ENCODE peak calls at places on chromosomes 2 and 18, in nine cellular contexts. I is neural crest cell; B is HFFc6; X is A549; Q is foreskin fibroblast; Z is CD4-positive, alpha-beta T cell; O is esophagus muscularis mucosa; P is OCI-LY7; A is GM06990. F is an unnamed sample.

GRCh38 chr2:38076710-38077430 is 919 bp upstream of the CYP1B1 start:
- DNase-seq in I (peak; percentile 46), B (peak; percentile 56), X (peak; percentile 78), Q (peak; percentile 83), Z (no peak), O (no peak), P (no peak), A (peak; percentile 85), F (peak; percentile 87)

GRCh38 chr2:214742119-214742518 is 67.4 kb downstream of the BARD1 start:
- DNase-seq in I (no peak), B (no peak), X (no peak), Q (no peak), Z (no peak), O (no peak), P (no peak), A (no peak), F (no peak)

GRCh38 chr18:44552706-44553105 is 128.0 kb upstream of the SETBP1 start:
- DNase-seq in I (no peak), B (no peak), X (no peak), Q (no peak), Z (no peak), O (no peak), P (no peak), A (no peak), F (no peak)

GRCh38 chr18:56139792-56140254 is 498.6 kb downstream of the TXNL1 start:
- DNase-seq in I (no peak), B (peak; percentile 91), X (no peak), Q (peak; percentile 39), Z (no peak), O (no peak), P (no peak), A (no peak), F (no peak)

GRCh38 chr2:84901593-84902120 is 3.8 kb upstream of the TMSB10 start:
- DNase-seq in I (no peak), B (peak; percentile 94), X (no peak), Q (peak; percentile 96), Z (no peak), O (no peak), P (no peak), A (no peak), F (no peak)

GRCh38 chr18:44654555-44654954 is 26.1 kb upstream of the SETBP1 start:
- DNase-seq in I (no peak), B (peak; percentile 70), X (no peak), Q (peak; percentile 82), Z (no peak), O (no peak), P (no peak), A (no peak), F (no peak)

GRCh38 chr2:10266133-10266620 is 36.5 kb upstream of the HPCAL1 start:
- DNase-seq in I (no peak), B (peak; percentile 25), X (no peak), Q (peak; percentile 34), Z (no peak), O (no peak), P (no peak), A (no peak), F (no peak)

GRCh38 chr2:164388511-164388910 is 232.8 kb downstream of the GRB14 start:
- DNase-seq in I (no peak), B (peak; percentile 62), X (peak; percentile 3), Q (no peak), Z (no peak), O (no peak), P (no peak), A (no peak), F (no peak)

GRCh38 chr2:186984966-186985365 is 136.0 kb upstream of the ZSWIM2 start:
- DNase-seq in I (no peak), B (no peak), X (no peak), Q (no peak), Z (no peak), O (peak; percentile 74), P (no peak), A (no peak), F (no peak)

GRCh38 chr2:3641181-3641580 is 16.8 kb upstream of the ALLC start:
- DNase-seq in I (no peak), B (no peak), X (no peak), Q (no peak), Z (no peak), O (no peak), P (no peak), A (no peak), F (no peak)

GRCh38 chr18:63763831-63764600 is 11.2 kb upstream of the SERPINB7 start:
- DNase-seq in I (no peak), B (peak; percentile 20), X (no peak), Q (peak; percentile 62), Z (no peak), O (no peak), P (no peak), A (no peak), F (no peak)

GRCh38 chr2:232666051-232666805 is 30.9 kb upstream of the GIGYF2 start:
- DNase-seq in I (no peak), B (no peak), X (no peak), Q (no peak), Z (no peak), O (no peak), P (no peak), A (no peak), F (no peak)

GRCh38 chr2:232662486-232663260 is 29.3 kb downstream of the EFHD1 start:
- DNase-seq in I (no peak), B (no peak), X (no peak), Q (no peak), Z (no peak), O (no peak), P (no peak), A (no peak), F (no peak)

GRCh38 chr2:232672581-232672980 is 24.6 kb upstream of the GIGYF2 start:
- DNase-seq in I (no peak), B (no peak), X (no peak), Q (no peak), Z (no peak), O (no peak), P (no peak), A (no peak), F (no peak)

GRCh38 chr2:232668805-232669444 is 28.2 kb upstream of the GIGYF2 start:
- DNase-seq in I (peak; percentile 9), B (no peak), X (no peak), Q (no peak), Z (no peak), O (no peak), P (no peak), A (no peak), F (no peak)

DNA sequence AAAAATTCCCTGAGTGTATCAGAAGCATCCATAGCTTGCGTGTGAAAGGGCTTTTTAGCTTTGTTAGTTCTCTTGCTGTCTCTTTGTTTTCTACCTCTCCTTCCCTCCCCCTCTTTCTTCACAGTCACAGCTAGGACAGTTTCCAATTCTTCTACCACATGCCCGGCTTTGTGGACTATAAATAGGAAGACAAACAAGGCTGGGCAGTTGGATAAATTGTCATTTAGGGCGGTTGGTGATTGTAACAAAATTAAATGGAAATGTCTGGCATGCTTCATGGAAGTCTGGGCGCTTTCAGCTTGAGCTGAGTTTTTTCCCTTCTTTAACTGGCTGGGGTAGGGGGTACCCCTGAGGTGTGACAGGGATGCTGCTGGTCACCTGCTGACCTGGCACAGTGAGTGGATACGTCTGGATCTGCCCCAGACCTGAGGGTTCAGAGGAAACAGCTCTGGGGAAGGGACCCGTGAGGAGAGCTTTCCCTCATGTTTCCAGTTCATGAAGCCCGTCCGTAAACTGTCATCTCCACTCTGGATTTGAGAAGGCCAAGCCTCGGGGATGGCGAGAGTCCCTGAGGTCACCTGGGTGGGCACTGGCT is 29.0 kb upstream of the GIGYF2 start:
- DNase-seq in I (no peak), B (no peak), X (no peak), Q (no peak), Z (no peak), O (no peak), P (no peak), A (no peak), F (no peak)
- TF ChIP-seq CTCF in I (no peak), B (no peak), X (no peak), Q (no peak), Z (no peak), O (no peak), P (no peak), A (no peak), F (no peak)

GRCh38 chr18:2471523-2471922 is 99.8 kb downstream of the METTL4 start:
- DNase-seq in I (no peak), B (no peak), X (no peak), Q (no peak), Z (no peak), O (no peak), P (peak; percentile 23), A (no peak), F (no peak)
- TF ChIP-seq CTCF in I (peak; percentile 15), B (peak; percentile 60), X (no peak), Q (no peak), Z (no peak), O (no peak), P (peak; percentile 58), A (peak; percentile 46), F (peak; percentile 7)

GRCh38 chr2:44244135-44244871 is 31.0 kb upstream of the SLC3A1 start:
- DNase-seq in I (peak; percentile 35), B (peak; percentile 52), X (peak; percentile 71), Q (peak; percentile 53), Z (peak; percentile 33), O (no peak), P (peak; percentile 79), A (no peak), F (peak; percentile 55)

GRCh38 chr2:44247924-44248323 is 27.4 kb upstream of the SLC3A1 start:
- DNase-seq in I (no peak), B (no peak), X (no peak), Q (no peak), Z (no peak), O (no peak), P (peak; percentile 17), A (no peak), F (no peak)

GRCh38 chr2:44245068-44245861 is 30.0 kb upstream of the SLC3A1 start:
- DNase-seq in I (no peak), B (peak; percentile 44), X (no peak), Q (no peak), Z (no peak), O (no peak), P (no peak), A (no peak), F (no peak)

GRCh38 chr2:44246436-44246835 is 28.8 kb upstream of the SLC3A1 start:
- DNase-seq in I (no peak), B (peak; percentile 23), X (no peak), Q (no peak), Z (no peak), O (no peak), P (no peak), A (no peak), F (no peak)

GRCh38 chr2:44246840-44247369 is 28.4 kb upstream of the SLC3A1 start:
- DNase-seq in I (no peak), B (no peak), X (no peak), Q (no peak), Z (no peak), O (no peak), P (no peak), A (no peak), F (no peak)
- TF ChIP-seq CTCF in I (no peak), B (no peak), X (no peak), Q (no peak), Z (no peak), O (no peak), P (no peak), A (no peak), F (no peak)

DNA sequence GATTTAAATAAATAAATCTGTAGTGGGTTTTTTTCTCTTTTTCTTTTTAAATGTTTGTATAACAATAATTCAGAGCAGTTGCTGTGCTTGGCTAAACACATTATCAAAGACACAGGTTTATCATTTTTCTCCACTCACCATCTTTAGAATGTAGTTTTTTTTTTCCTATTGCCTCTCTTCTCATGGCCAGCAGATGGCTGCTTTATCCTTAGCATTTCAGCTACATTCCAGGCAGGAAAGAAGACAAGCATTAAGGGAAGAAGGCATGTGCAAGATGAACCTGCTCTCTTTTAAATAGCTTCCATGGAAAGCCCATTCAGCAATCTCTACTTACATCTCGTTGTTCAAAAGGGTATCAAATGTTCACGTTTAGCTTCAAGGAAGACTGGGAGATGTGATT is 42.6 kb downstream of the ARHGAP15 start:
- DNase-seq in I (no peak), B (peak; percentile 11), X (no peak), Q (peak; percentile 1), Z (no peak), O (no peak), P (no peak), A (no peak), F (no peak)
- TF ChIP-seq CTCF in I (peak; percentile 57), B (peak; percentile 52), X (peak; percentile 2), Q (peak; percentile 34), Z (no peak), O (peak; percentile 15), P (peak; percentile 28), A (no peak), F (no peak)

F was measured in GM10248.